ENCODE peak calls at places on chromosome 3, in ten cellular contexts. V is left ventricle myocardium superior; Q is psoas muscle; D is mesenteric fat pad; N is keratinocyte; C is NCI-H146; B is CD4-positive, CD25-positive, alpha-beta regulatory T cell; J is left cardiac atrium; A is H9; Y is mesothelial cell of epicardium. M is an unnamed sample.

GRCh38 chr3:115698851-115699535 is 75.7 kb downstream of the GAP43 start:
- DNase-seq in N (no peak), D (no peak), Q (no peak), A (peak; percentile 80), C (peak; percentile 78), V (no peak), B (no peak), Y (no peak), J (no peak), M (no peak)

GRCh38 chr3:109553573-109554371 is 216.4 kb upstream of the DPPA4 start:
- DNase-seq in A (no peak), N (no peak), B (no peak), Q (no peak), C (no peak), D (no peak), V (no peak), J (no peak), Y (no peak), M (no peak)

GRCh38 chr3:158711886-158712285 is 20.4 kb downstream of the RARRES1 start:
- DNase-seq in N (peak; percentile 13), J (no peak), D (no peak), C (no peak), Q (no peak), B (no peak), Y (no peak), A (no peak), V (no peak), M (no peak)

GRCh38 chr3:122294365-122294764 is 30.7 kb upstream of the CSTA start:
- DNase-seq in B (no peak), C (no peak), J (no peak), D (no peak), N (no peak), Y (no peak), Q (no peak), A (no peak), V (no peak), M (no peak)

GRCh38 chr3:194386066-194386465 is 13.0 kb downstream of the GP5 start:
- DNase-seq in A (no peak), N (no peak), C (no peak), B (no peak), J (no peak), Q (no peak), Y (no peak), D (peak; percentile 37), V (no peak), M (no peak)

GRCh38 chr3:30607032-30607833 is 832 bp downstream of the TGFBR2 start:
- DNase-seq in Q (peak; percentile 83), D (peak; percentile 92), J (peak; percentile 83), Y (peak; percentile 21), C (peak; percentile 30), A (peak; percentile 55), B (peak; percentile 84), V (peak; percentile 85), N (no peak), M (no peak)

GRCh38 chr3:148614463-148614862 is 83.2 kb upstream of the AGTR1 start:
- DNase-seq in N (no peak), A (no peak), V (no peak), Q (no peak), J (no peak), Y (no peak), D (no peak), C (no peak), B (no peak), M (no peak)

GRCh38 chr3:15391007-15391406 is 36.3 kb downstream of the METTL6 start:
- DNase-seq in N (no peak), D (no peak), B (no peak), Q (no peak), C (no peak), A (no peak), J (no peak), V (no peak), Y (no peak), M (no peak)

GRCh38 chr3:31358473-31359075 is 174.2 kb upstream of the STT3B start:
- DNase-seq in Y (no peak), N (no peak), B (peak; percentile 57), J (no peak), Q (no peak), V (no peak), D (no peak), C (no peak), A (no peak), M (no peak)

GRCh38 chr3:120344349-120344748 is 4.8 kb downstream of the LRRC58 start:
- DNase-seq in J (no peak), B (peak; percentile 88), D (no peak), N (no peak), Q (no peak), A (no peak), Y (no peak), C (no peak), V (no peak), M (no peak)

GRCh38 chr3:195546130-195546560 is 3.0 kb upstream of the PPP1R2 start:
- DNase-seq in N (peak; percentile 74), C (no peak), V (no peak), B (no peak), Y (no peak), D (no peak), Q (no peak), A (no peak), J (peak; percentile 57), M (peak; percentile 65)